ENCODE peak calls at places on chromosome 9, in seven cellular contexts. L, U, Q, J, H, N and F are unnamed samples. For H3K4me1, the result is how much of the 10 kb centered on the place peaks cover.

GRCh38 chr9:124003636-124004349 is 7.8 kb upstream of the LHX2 start:
- DNase-seq in L (no peak), U (no peak), Q (peak), H (no peak), N (no peak), J (no peak), F (no peak)

GRCh38 chr9:131276107-131276888 is at the start of gene FAM78A:
- DNase-seq in J (no peak), U (no peak), Q (no peak), L (no peak), H (no peak), N (peak), F (peak)

GRCh38 chr9:134571946-134572914 is 69.4 kb upstream of the COL5A1 start:
- DNase-seq in N (no peak), Q (no peak), H (peak), U (no peak), L (no peak), J (no peak), F (peak)

GRCh38 chr9:135305546-135306180 is 173.9 kb upstream of the PPP1R26 start:
- DNase-seq in N (no peak), Q (no peak), H (no peak), J (no peak), U (no peak), L (no peak), F (no peak)

GRCh38 chr9:138047469-138048040 is 170.0 kb downstream of the CACNA1B start:
- DNase-seq in L (no peak), H (peak), N (no peak), J (no peak), Q (no peak), U (no peak), F (no peak)

GRCh38 chr9:121840838-121841760 is 189.7 kb downstream of the DAB2IP start:
- DNase-seq in Q (no peak), N (no peak), U (no peak), L (no peak), J (no peak), H (peak), F (peak)

GRCh38 chr9:108671156-108671555 is 184.6 kb downstream of the ACTL7B start:
- DNase-seq in U (peak), J (peak), Q (peak), H (no peak), L (peak), N (peak), F (peak)

GRCh38 chr9:35074141-35074540 is 1.7 kb upstream of the VCP start:
- DNase-seq in L (no peak), U (no peak), H (no peak), Q (no peak), N (no peak), J (no peak), F (no peak)

GRCh38 chr9:35380619-35381018 is 109.3 kb upstream of the RUSC2 start:
- DNase-seq in L (no peak), N (no peak), Q (no peak), U (no peak), H (no peak), J (no peak), F (no peak)

DNA sequence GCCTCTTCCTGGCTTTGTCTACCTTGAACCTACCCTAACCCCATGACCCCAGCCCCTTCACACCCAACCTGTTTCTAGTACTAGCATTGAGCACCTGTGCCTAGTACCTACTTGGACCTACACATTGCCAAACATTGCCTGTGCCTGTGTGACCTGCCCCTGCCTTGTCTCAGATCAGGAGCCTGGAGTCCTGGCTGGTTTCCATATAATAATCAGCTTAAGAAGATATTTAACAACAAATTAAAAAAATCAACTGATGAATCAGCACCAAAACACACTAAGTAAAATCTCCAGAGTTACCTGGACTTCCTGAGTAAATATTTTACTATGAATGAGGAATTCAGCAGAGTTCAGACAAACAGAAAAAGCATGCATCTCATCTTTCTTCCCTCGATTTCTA is 17.7 kb downstream of the LPAR1 start:
- DNase-seq in N (no peak), Q (no peak), U (no peak), L (no peak), J (no peak), H (no peak), F (no peak)
- H3K4me2 ChIP-seq in N (no peak), Q (no peak), U (no peak), L (no peak), J (no peak), H (no peak), F (no peak)

GRCh38 chr9:85466834-85467233 is 274.9 kb downstream of the AGTPBP1 start:
- DNase-seq in Q (peak), H (no peak), L (no peak), N (no peak), U (no peak), J (peak), F (no peak)

GRCh38 chr9:85469041-85469440 is 272.7 kb downstream of the AGTPBP1 start:
- DNase-seq in N (no peak), J (no peak), U (no peak), L (no peak), H (no peak), Q (no peak), F (no peak)

GRCh38 chr9:85471791-85472190 is 270.0 kb downstream of the AGTPBP1 start:
- DNase-seq in N (no peak), H (no peak), J (no peak), U (no peak), Q (no peak), L (no peak), F (no peak)
- H3K4me1 ChIP-seq in N (under half), H (under half), J (under half), U (under half), Q (under half), L (under half), F (under half)

GRCh38 chr9:7125231-7125630 is 367.5 kb downstream of the KDM4C start:
- DNase-seq in U (no peak), N (no peak), Q (no peak), L (no peak), H (no peak), J (no peak), F (no peak)
- H2BK120ac ChIP-seq in U (no peak), N (no peak), Q (no peak), L (no peak), H (no peak), J (no peak), F (no peak)

DNA sequence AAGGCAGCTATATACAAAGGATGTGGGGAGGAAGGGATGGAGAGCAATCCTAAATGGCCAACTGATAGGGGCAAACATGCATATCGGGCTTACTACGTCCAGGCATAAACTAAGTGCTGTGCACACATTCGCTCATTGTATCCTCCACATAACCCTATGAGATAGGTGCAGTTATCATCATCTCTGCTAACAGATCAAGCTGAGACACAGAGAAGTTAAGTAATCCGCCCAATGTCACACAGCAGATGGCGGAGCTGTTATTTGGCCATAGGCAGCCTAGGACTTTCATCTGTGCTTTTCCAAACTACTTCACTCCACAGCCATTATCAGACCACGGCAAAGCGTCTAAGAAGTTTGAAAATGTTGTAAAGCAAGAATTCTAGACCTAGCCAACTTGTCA is 197.5 kb downstream of the RGS3 start:
- DNase-seq in N (no peak), L (no peak), Q (no peak), J (no peak), U (no peak), H (no peak), F (no peak)
- H3K4me2 ChIP-seq in N (no peak), L (no peak), Q (no peak), J (no peak), U (no peak), H (no peak), F (no peak)

DNA sequence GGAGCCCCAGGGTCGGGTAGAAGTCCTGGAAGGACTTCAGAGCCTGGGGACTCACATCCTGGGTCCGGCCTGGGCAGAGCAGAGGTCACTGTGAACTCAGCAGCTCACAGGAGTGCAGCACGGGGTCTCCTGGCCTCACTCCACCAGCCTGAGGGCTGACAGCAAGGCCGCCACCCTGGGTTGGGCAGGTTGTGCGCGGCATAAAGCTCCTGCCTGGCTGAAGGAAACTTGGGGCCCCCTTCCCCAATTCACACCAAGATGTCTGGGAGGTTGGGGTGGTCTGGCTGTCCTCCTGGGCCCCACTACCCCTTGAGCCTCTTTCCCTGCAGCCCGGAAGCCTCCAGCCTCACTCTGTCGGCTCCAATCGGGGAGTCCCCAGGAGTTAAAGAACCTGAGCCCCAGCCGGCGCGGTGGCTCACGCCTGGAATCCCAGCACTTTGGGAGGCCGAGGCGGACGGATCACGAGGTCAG is 2.1 kb downstream of the LCN15 start:
- DNase-seq in U (no peak), J (peak), H (no peak), N (no peak), Q (no peak), L (no peak), F (no peak)
- H3K4me1 ChIP-seq in U (under half), J (under half), H (under half), N (under half), Q (under half), L (under half), F (under half)